ENCODE peak calls at places on chromosomes 13 and 19, in eight cellular contexts. X, C, Y, L, D, O, F and S are unnamed samples.

GRCh38 chr13:51784097-51784496 is 19.9 kb downstream of the DHRS12 start:
- DNase-seq in X (no peak), C (no peak), Y (no peak), L (no peak), D (no peak), O (no peak), F (no peak), S (no peak)

GRCh38 chr19:5059191-5059579 is 90.3 kb downstream of the KDM4B start:
- DNase-seq in X (no peak), C (no peak), Y (no peak), L (peak; percentile 31), D (no peak), O (no peak), F (peak; percentile 54), S (no peak)

GRCh38 chr19:13098291-13099072 is 4.2 kb downstream of the LYL1 start:
- DNase-seq in X (peak; percentile 90), C (no peak), Y (peak; percentile 49), L (peak; percentile 81), D (peak; percentile 40), O (no peak), F (peak; percentile 53), S (no peak)

GRCh38 chr19:44212865-44213346 is 574 bp downstream of the ZNF227 start:
- DNase-seq in X (peak; percentile 3), C (peak; percentile 7), Y (peak; percentile 51), L (no peak), D (no peak), O (no peak), F (no peak), S (peak; percentile 4)

GRCh38 chr19:49447485-49448431 is 3.9 kb downstream of the PIH1D1 start:
- DNase-seq in X (peak; percentile 48), C (no peak), Y (peak; percentile 15), L (no peak), D (no peak), O (no peak), F (no peak), S (no peak)

GRCh38 chr19:19474950-19475781 is 40.2 kb downstream of the TSSK6 start:
- DNase-seq in X (no peak), C (no peak), Y (no peak), L (no peak), D (no peak), O (no peak), F (peak; percentile 90), S (no peak)

GRCh38 chr19:53824134-53824611 is at the start of gene NLRP12:
- DNase-seq in X (peak; percentile 93), C (no peak), Y (no peak), L (no peak), D (no peak), O (no peak), F (no peak), S (no peak)

GRCh38 chr19:49814010-49814409 is 918 bp upstream of the FUZ start:
- DNase-seq in X (no peak), C (no peak), Y (no peak), L (no peak), D (no peak), O (no peak), F (no peak), S (no peak)

GRCh38 chr19:38362076-38362945 is 12.1 kb upstream of the PSMD8 start:
- DNase-seq in X (peak; percentile 25), C (no peak), Y (peak; percentile 54), L (peak; percentile 76), D (peak; percentile 95), O (no peak), F (peak; percentile 89), S (peak; percentile 85)

GRCh38 chr13:97386832-97387486 is 47.0 kb upstream of the RAP2A start:
- DNase-seq in X (peak; percentile 98), C (no peak), Y (peak; percentile 5), L (no peak), D (peak; percentile 35), O (peak; percentile 57), F (no peak), S (no peak)

GRCh38 chr13:35549481-35549880 is 73.0 kb upstream of the MAB21L1 start:
- DNase-seq in X (no peak), C (peak; percentile 18), Y (peak; percentile 77), L (no peak), D (no peak), O (no peak), F (no peak), S (peak; percentile 46)

GRCh38 chr13:51803422-51804294 is at the start of gene DHRS12:
- DNase-seq in X (peak; percentile 91), C (peak; percentile 55), Y (peak; percentile 80), L (peak; percentile 94), D (peak; percentile 91), O (peak; percentile 80), F (peak; percentile 83), S (peak; percentile 54)

GRCh38 chr19:7874080-7874856 is at the start of gene PRR36:
- DNase-seq in X (no peak), C (no peak), Y (no peak), L (peak; percentile 44), D (no peak), O (peak; percentile 25), F (peak; percentile 84), S (no peak)

GRCh38 chr13:110456550-110456949 is 105.0 kb downstream of the RAB20 start:
- DNase-seq in X (no peak), C (no peak), Y (no peak), L (no peak), D (no peak), O (no peak), F (no peak), S (no peak)

GRCh38 chr19:48859711-48860572 is 8.5 kb downstream of the PLEKHA4 start:
- DNase-seq in X (peak; percentile 29), C (no peak), Y (no peak), L (no peak), D (peak; percentile 51), O (no peak), F (peak; percentile 97), S (no peak)

GRCh38 chr19:54606891-54607781 is 13.7 kb downstream of the LILRA1 start:
- DNase-seq in X (no peak), C (no peak), Y (no peak), L (no peak), D (no peak), O (no peak), F (no peak), S (no peak)

GRCh38 chr19:7505288-7505681 is 10.6 kb upstream of the ZNF358 start:
- DNase-seq in X (no peak), C (no peak), Y (no peak), L (peak; percentile 35), D (no peak), O (no peak), F (no peak), S (no peak)

GRCh38 chr19:49528211-49528771 is 488 bp downstream of the RCN3 start:
- DNase-seq in X (no peak), C (peak; percentile 31), Y (peak; percentile 69), L (no peak), D (no peak), O (no peak), F (no peak), S (no peak)

GRCh38 chr19:35142531-35143230 is 374 bp upstream of the FXYD7 start:
- DNase-seq in X (peak; percentile 48), C (no peak), Y (no peak), L (peak; percentile 89), D (peak; percentile 78), O (no peak), F (peak; percentile 62), S (no peak)

GRCh38 chr19:52936151-52936957 is 13.1 kb upstream of the ZNF888 start:
- DNase-seq in X (peak; percentile 86), C (no peak), Y (no peak), L (no peak), D (no peak), O (no peak), F (peak; percentile 59), S (no peak)

GRCh38 chr19:2503521-2504109 is 27.7 kb downstream of the GADD45B start:
- DNase-seq in X (peak; percentile 63), C (peak; percentile 52), Y (peak; percentile 85), L (peak; percentile 30), D (peak; percentile 76), O (no peak), F (no peak), S (no peak)

GRCh38 chr19:18300930-18301717 is 19.7 kb upstream of the JUND start:
- DNase-seq in X (no peak), C (no peak), Y (peak; percentile 67), L (no peak), D (no peak), O (no peak), F (peak; percentile 73), S (no peak)

GRCh38 chr13:98988782-98989181 is 10.9 kb upstream of the DOCK9 start:
- DNase-seq in X (no peak), C (no peak), Y (no peak), L (no peak), D (no peak), O (no peak), F (no peak), S (no peak)

GRCh38 chr19:16197622-16198362 is at the start of gene AP1M1:
- DNase-seq in X (peak; percentile 98), C (peak; percentile 85), Y (peak; percentile 95), L (peak; percentile 97), D (peak; percentile 99), O (peak; percentile 85), F (peak; percentile 98), S (peak; percentile 99)